ENCODE peak calls at places on chromosome 9, in five cellular contexts. R, X, O, I and W are unnamed samples.
A peak's percentile ranks its signal among the peaks of the same experiment; 100 is the strongest.

GRCh38 chr9:25603106-25603505 is 75.1 kb downstream of the TUSC1 start:
- DNase-seq in R (no peak), X (no peak), O (no peak), I (no peak), W (no peak)

GRCh38 chr9:128416432-128417019 is 4.1 kb upstream of the CERCAM start:
- DNase-seq in R (no peak), X (no peak), O (no peak), I (no peak), W (no peak)

GRCh38 chr9:123072407-123072995 is 39.0 kb downstream of the GPR21 start:
- DNase-seq in R (no peak), X (no peak), O (no peak), I (no peak), W (no peak)

GRCh38 chr9:134595014-134595413 is 46.6 kb upstream of the COL5A1 start:
- DNase-seq in R (peak; percentile 25), X (no peak), O (no peak), I (no peak), W (no peak)

GRCh38 chr9:95138474-95138873 is 179.0 kb downstream of the FANCC start:
- DNase-seq in R (no peak), X (no peak), O (peak; percentile 75), I (peak; percentile 80), W (no peak)

GRCh38 chr9:137240321-137240840 is 706 bp upstream of the TUBB4B start:
- DNase-seq in R (peak; percentile 71), X (no peak), O (peak; percentile 60), I (no peak), W (peak; percentile 85)

GRCh38 chr9:126499911-126500599 is 113.7 kb upstream of the LMX1B start:
- DNase-seq in R (no peak), X (no peak), O (no peak), I (peak; percentile 44), W (no peak)

GRCh38 chr9:68860423-68860822 is 153.5 kb downstream of the PRKACG start:
- DNase-seq in R (no peak), X (no peak), O (no peak), I (no peak), W (no peak)

GRCh38 chr9:8825600-8826147 is 1026.1 kb upstream of the DMAC1 start:
- DNase-seq in R (no peak), X (no peak), O (no peak), I (no peak), W (no peak)